ENCODE peak calls at places on chromosomes 11 and 22, in ten cellular contexts. I, P, J, W, V, H, A, Y, L and S are unnamed samples.

GRCh38 chr11:110077866-110078325 is 15.3 kb upstream of the ZC3H12C start:
- DNase-seq in A (peak; percentile 56), W (no peak), V (no peak), P (peak; percentile 43), Y (peak; percentile 54), J (no peak), I (no peak), H (peak; percentile 86), L (peak; percentile 78), S (no peak)

GRCh38 chr11:129720156-129720555 is 95.5 kb upstream of the TMEM45B start:
- DNase-seq in P (no peak), Y (no peak), J (no peak), V (no peak), A (no peak), I (no peak), L (no peak), H (no peak), W (no peak), S (no peak)

GRCh38 chr11:36155770-36156485 is 133.3 kb downstream of the COMMD9 start:
- DNase-seq in W (peak; percentile 37), H (peak; percentile 53), Y (peak; percentile 64), V (no peak), L (peak; percentile 78), I (no peak), A (peak; percentile 75), J (no peak), P (peak; percentile 34), S (no peak)

GRCh38 chr22:45686842-45687241 is 15.2 kb downstream of the ATXN10 start:
- DNase-seq in P (peak; percentile 23), Y (no peak), W (no peak), V (no peak), L (no peak), I (no peak), A (no peak), J (no peak), H (peak; percentile 52), S (no peak)

GRCh38 chr11:17613428-17613962 is 66.4 kb downstream of the OTOG start:
- DNase-seq in I (no peak), V (no peak), Y (no peak), A (no peak), H (no peak), W (no peak), J (no peak), L (no peak), P (no peak), S (no peak)

GRCh38 chr11:110818032-110818687 is 105.9 kb upstream of the ARHGAP20 start:
- DNase-seq in Y (peak; percentile 57), A (no peak), P (peak; percentile 26), H (peak; percentile 72), W (no peak), I (no peak), J (no peak), L (peak; percentile 60), V (no peak), S (no peak)

GRCh38 chr11:78795862-78796261 is 221.2 kb upstream of the NARS2 start:
- DNase-seq in W (no peak), V (no peak), J (no peak), H (no peak), L (no peak), A (no peak), P (no peak), I (no peak), Y (no peak), S (no peak)

GRCh38 chr22:44665115-44665514 is 36.9 kb upstream of the PRR5 start:
- DNase-seq in L (no peak), H (no peak), P (no peak), A (no peak), V (no peak), J (no peak), I (peak; percentile 47), W (no peak), Y (no peak), S (no peak)

GRCh38 chr11:118619444-118620205 is 12.2 kb downstream of the PHLDB1 start:
- DNase-seq in J (no peak), H (peak; percentile 96), V (peak; percentile 88), A (peak; percentile 90), Y (peak; percentile 96), P (peak; percentile 97), W (peak; percentile 93), L (peak; percentile 98), I (no peak), S (no peak)

GRCh38 chr11:47964546-47964945 is 15.8 kb upstream of the PTPRJ start:
- DNase-seq in P (no peak), H (no peak), I (no peak), Y (no peak), A (no peak), J (no peak), L (no peak), W (no peak), V (no peak), S (no peak)

GRCh38 chr11:118917488-118918127 is 8.1 kb downstream of the BCL9L start:
- DNase-seq in Y (peak; percentile 93), A (peak; percentile 78), L (peak; percentile 91), H (peak; percentile 96), P (peak; percentile 94), V (no peak), W (no peak), J (no peak), I (no peak), S (peak; percentile 16)

GRCh38 chr11:114001416-114001815 is 26.5 kb downstream of the HTR3A start:
- DNase-seq in L (no peak), A (peak; percentile 27), P (peak; percentile 35), V (no peak), J (no peak), H (peak; percentile 13), Y (no peak), I (no peak), W (no peak), S (no peak)

GRCh38 chr11:69351460-69351859 is 57.5 kb downstream of the MYEOV start:
- DNase-seq in Y (peak; percentile 76), V (no peak), H (peak; percentile 73), W (no peak), P (peak; percentile 70), I (no peak), L (peak; percentile 85), A (no peak), J (no peak), S (no peak)

GRCh38 chr11:119684361-119685072 is 44.5 kb downstream of the NECTIN1 start:
- DNase-seq in P (peak; percentile 67), L (peak; percentile 75), V (no peak), A (no peak), W (peak; percentile 16), Y (peak; percentile 59), J (no peak), I (peak; percentile 46), H (peak; percentile 85), S (no peak)

GRCh38 chr22:41074061-41074460 is 18.3 kb upstream of the EP300 start:
- DNase-seq in L (no peak), W (no peak), V (no peak), H (no peak), I (no peak), A (no peak), J (no peak), P (no peak), Y (no peak), S (no peak)

GRCh38 chr11:63974259-63975143 is at the start of gene COX8A:
- DNase-seq in W (peak; percentile 99), L (peak; percentile 100), J (peak; percentile 90), A (peak; percentile 100), P (peak; percentile 100), H (peak; percentile 100), V (peak; percentile 98), Y (peak; percentile 100), I (peak; percentile 91), S (peak; percentile 90)

GRCh38 chr11:78630561-78631303 is 56.1 kb upstream of the NARS2 start:
- DNase-seq in I (no peak), W (no peak), H (no peak), A (no peak), J (no peak), V (no peak), Y (no peak), P (no peak), L (no peak), S (no peak)

GRCh38 chr11:26849009-26849408 is 127.1 kb upstream of the SLC5A12 start:
- DNase-seq in J (no peak), L (no peak), W (no peak), A (no peak), I (no peak), H (no peak), V (no peak), P (peak; percentile 31), Y (no peak), S (no peak)

GRCh38 chr11:133911169-133911568 is 45.6 kb downstream of the IGSF9B start:
- DNase-seq in H (no peak), J (no peak), I (peak; percentile 38), A (no peak), V (no peak), P (no peak), Y (no peak), W (no peak), L (no peak), S (no peak)
- TF ChIP-seq CTCF in H (no peak), J (no peak), I (peak; percentile 22), A (peak; percentile 22), V (no peak), P (no peak), Y (peak; percentile 3), W (no peak), L (no peak), S (peak; percentile 19)

GRCh38 chr11:72353861-72354260 is 80.5 kb downstream of the CLPB start:
- DNase-seq in V (no peak), L (peak; percentile 22), P (peak; percentile 29), W (no peak), A (peak; percentile 61), H (peak; percentile 27), J (no peak), Y (peak; percentile 30), I (peak; percentile 16), S (no peak)
- TF ChIP-seq CTCF in V (no peak), L (peak; percentile 35), P (peak; percentile 29), W (peak; percentile 14), A (peak; percentile 56), H (peak; percentile 20), J (no peak), Y (peak; percentile 30), I (no peak), S (no peak)

DNA sequence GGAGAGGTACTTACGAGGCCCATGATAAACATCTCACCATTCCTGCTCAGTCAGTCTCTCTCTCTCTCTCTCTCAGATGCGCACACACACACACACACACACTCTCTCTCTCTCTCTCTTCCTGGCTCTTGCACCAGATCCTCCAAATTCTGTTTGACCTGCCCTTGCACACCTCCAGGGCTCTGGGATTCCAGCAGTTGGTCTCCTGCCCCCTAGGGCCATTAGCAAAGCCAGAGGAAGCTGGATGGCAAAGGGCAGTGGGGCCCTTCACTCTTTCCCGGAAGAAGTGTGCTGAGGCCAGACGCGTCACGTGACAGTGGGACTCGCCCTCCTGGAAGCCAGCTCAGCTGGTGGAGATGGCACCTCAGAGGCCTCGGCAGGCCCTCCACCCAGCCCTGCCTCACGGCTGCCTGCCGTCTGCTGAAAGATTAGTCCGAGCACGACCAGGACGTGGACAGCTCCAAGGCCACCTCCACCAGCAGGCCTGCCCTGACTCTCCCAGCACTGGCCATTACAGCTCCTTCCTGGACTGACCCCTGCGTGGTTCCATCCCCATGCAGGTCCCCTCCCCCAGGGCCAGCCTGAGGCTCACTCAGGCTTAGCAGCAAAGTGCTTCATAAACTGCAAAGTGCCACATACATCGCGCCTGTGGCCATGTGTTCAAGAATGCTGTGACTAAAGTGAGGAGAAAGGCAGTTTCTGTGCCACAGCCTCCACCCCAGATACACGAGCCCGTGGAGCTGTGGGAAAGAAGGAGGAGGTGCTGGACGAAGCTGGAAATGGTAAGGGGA is 3.7 kb downstream of the PDGFB start:
- DNase-seq in I (no peak), V (no peak), L (no peak), A (no peak), H (no peak), J (no peak), W (no peak), Y (peak; percentile 44), P (no peak), S (peak; percentile 49)
- TF ChIP-seq CTCF in I (no peak), V (no peak), L (no peak), A (no peak), H (no peak), J (no peak), W (no peak), Y (peak; percentile 1), P (no peak), S (no peak)

GRCh38 chr11:1754376-1755150 is 4.2 kb upstream of the IFITM10 start:
- DNase-seq in L (no peak), A (no peak), V (no peak), W (no peak), J (no peak), Y (no peak), P (no peak), H (no peak), I (no peak), S (no peak)
- TF ChIP-seq CTCF in L (no peak), A (no peak), V (no peak), W (no peak), J (no peak), Y (no peak), P (no peak), H (no peak), I (no peak), S (no peak)